ENCODE peak calls at places on chromosomes 11 and 22, in eight cellular contexts. M is mesothelial cell of epicardium; N is smooth muscle cell of the brain vasculature; Z is SW480; Q is stimulated activated naive CD4-positive, alpha-beta T cell; R is iPS-NIHi11; K is naive thymus-derived CD4-positive, alpha-beta T cell; P is stimulated activated CD8-positive, alpha-beta memory T cell treated with anti-CD3 and anti-CD28 coated beads, Interleukin-15, amount 100 ng/mL, for 24 hours. O is an unnamed sample.

GRCh38 chr22:36658900-36659299 is 44.7 kb downstream of the CACNG2 start:
- DNase-seq in M (no peak), N (no peak), Z (peak; percentile 6), Q (no peak), R (no peak), K (no peak), P (no peak), O (no peak)

GRCh38 chr11:6405837-6406236 is 13.1 kb downstream of the APBB1 start:
- DNase-seq in M (no peak), N (no peak), Z (no peak), Q (no peak), R (no peak), K (no peak), P (no peak), O (no peak)

GRCh38 chr22:32494971-32495370 is 20.4 kb downstream of the FBXO7 start:
- DNase-seq in M (no peak), N (no peak), Z (no peak), Q (no peak), R (no peak), K (no peak), P (no peak), O (no peak)

GRCh38 chr11:61966673-61967176 is 709 bp downstream of the FTH1 start:
- DNase-seq in M (no peak), N (no peak), Z (peak; percentile 41), Q (peak; percentile 26), R (no peak), K (no peak), P (no peak), O (no peak)

GRCh38 chr11:78666675-78667129 is 92.0 kb upstream of the NARS2 start:
- DNase-seq in M (no peak), N (no peak), Z (no peak), Q (no peak), R (no peak), K (no peak), P (no peak), O (no peak)

GRCh38 chr11:134987828-134988227 is 575.8 kb upstream of the B3GAT1 start:
- DNase-seq in M (no peak), N (no peak), Z (no peak), Q (no peak), R (no peak), K (no peak), P (no peak), O (no peak)

GRCh38 chr22:38167988-38168407 is 13.6 kb downstream of the PLA2G6 start:
- DNase-seq in M (no peak), N (no peak), Z (no peak), Q (no peak), R (no peak), K (no peak), P (no peak), O (no peak)

GRCh38 chr11:68903288-68903630 is 373 bp downstream of the MRPL21 start:
- DNase-seq in M (no peak), N (no peak), Z (no peak), Q (no peak), R (no peak), K (no peak), P (no peak), O (no peak)

GRCh38 chr22:33853200-33854097 is 66.8 kb downstream of the LARGE1 start:
- DNase-seq in M (no peak), N (peak; percentile 63), Z (peak; percentile 52), Q (no peak), R (peak; percentile 30), K (no peak), P (no peak), O (no peak)

GRCh38 chr22:25567305-25567704 is 2.8 kb downstream of the GRK3 start:
- DNase-seq in M (no peak), N (no peak), Z (no peak), Q (no peak), R (no peak), K (no peak), P (no peak), O (no peak)

GRCh38 chr11:7480132-7480531 is 5.2 kb upstream of the OLFML1 start:
- DNase-seq in M (no peak), N (no peak), Z (no peak), Q (no peak), R (no peak), K (no peak), P (no peak), O (no peak)

GRCh38 chr22:20128902-20129746 is 2.5 kb upstream of the ZDHHC8 start:
- DNase-seq in M (no peak), N (no peak), Z (peak; percentile 35), Q (peak; percentile 36), R (peak; percentile 61), K (peak; percentile 54), P (no peak), O (no peak)

GRCh38 chr11:123473941-123474668 is 44.0 kb downstream of the GRAMD1B start:
- DNase-seq in M (no peak), N (no peak), Z (no peak), Q (no peak), R (no peak), K (no peak), P (no peak), O (no peak)

O was measured in HFF-Myc.